ENCODE peak calls at places on chromosomes 11 and 22, in ten cellular contexts. Y is sigmoid colon, N is SK-N-SH, J is suprapubic skin, M is transverse colon, V is K562, R is spleen, S is breast epithelium, K is H1, U is prostate gland. F is an unnamed sample. For H3K4me1, the result is how much of the 10 kb centered on the place peaks cover.

GRCh38 chr22:47228767-47229166 is 466.3 kb downstream of the TBC1D22A start:
- DNase-seq in Y (no peak), N (no peak), J (no peak), M (no peak), V (no peak), R (no peak), S (no peak), K (no peak), U (no peak), F (no peak)

GRCh38 chr11:14882196-14882595 is 9.8 kb downstream of the CYP2R1 start:
- DNase-seq in Y (no peak), N (no peak), J (no peak), M (no peak), V (no peak), R (no peak), S (no peak), K (no peak), U (no peak), F (no peak)

GRCh38 chr11:72208281-72208680 is 8.3 kb upstream of the FOLR2 start:
- DNase-seq in Y (no peak), N (no peak), J (peak), M (no peak), V (no peak), R (no peak), S (no peak), K (no peak), U (no peak), F (peak)

GRCh38 chr22:19851291-19852176 is 3.1 kb downstream of the GNB1L start:
- DNase-seq in Y (no peak), N (no peak), J (no peak), M (no peak), V (no peak), R (no peak), S (no peak), K (no peak), U (no peak), F (no peak)

GRCh38 chr11:34327804-34328631 is 29.8 kb downstream of the ABTB2 start:
- DNase-seq in Y (peak), N (no peak), J (no peak), M (no peak), V (no peak), R (no peak), S (no peak), K (no peak), U (no peak), F (no peak)

GRCh38 chr11:122392508-122392907 is 263.0 kb upstream of the UBASH3B start:
- DNase-seq in Y (no peak), N (no peak), J (no peak), M (no peak), V (no peak), R (no peak), S (no peak), K (no peak), U (no peak), F (no peak)

GRCh38 chr22:42154731-42155543 is 24.3 kb upstream of the CYP2D6 start:
- DNase-seq in Y (no peak), N (no peak), J (no peak), M (no peak), V (no peak), R (no peak), S (no peak), K (no peak), U (no peak), F (no peak)

GRCh38 chr22:45268167-45268957 is 16.4 kb upstream of the UPK3A start:
- DNase-seq in Y (no peak), N (peak), J (peak), M (peak), V (no peak), R (peak), S (no peak), K (peak), U (no peak), F (peak)

GRCh38 chr22:49951986-49952896 is 8.3 kb upstream of the PIM3 start:
- DNase-seq in Y (no peak), N (no peak), J (no peak), M (no peak), V (no peak), R (no peak), S (no peak), K (no peak), U (no peak), F (no peak)

GRCh38 chr22:31980628-31981027 is 36.3 kb downstream of the YWHAH start:
- DNase-seq in Y (no peak), N (no peak), J (no peak), M (no peak), V (no peak), R (no peak), S (no peak), K (no peak), U (no peak), F (no peak)

GRCh38 chr11:13944016-13944415 is 18.5 kb upstream of the SPON1 start:
- DNase-seq in Y (no peak), N (no peak), J (no peak), M (no peak), V (no peak), R (no peak), S (no peak), K (no peak), U (no peak), F (no peak)

GRCh38 chr11:9906043-9906791 is 242.3 kb downstream of the SWAP70 start:
- DNase-seq in Y (no peak), N (no peak), J (no peak), M (no peak), V (no peak), R (no peak), S (peak), K (no peak), U (peak), F (no peak)

GRCh38 chr11:44617671-44618461 is 52.4 kb downstream of the CD82 start:
- DNase-seq in Y (peak), N (no peak), J (peak), M (peak), V (no peak), R (peak), S (no peak), K (no peak), U (no peak), F (no peak)

GRCh38 chr11:44978961-44979331 is 28.3 kb upstream of the TP53I11 start:
- DNase-seq in Y (no peak), N (no peak), J (no peak), M (peak), V (no peak), R (peak), S (peak), K (no peak), U (peak), F (peak)

GRCh38 chr11:93432247-93432646 is 101.7 kb downstream of the DEUP1 start:
- DNase-seq in Y (no peak), N (no peak), J (no peak), M (no peak), V (no peak), R (no peak), S (no peak), K (no peak), U (no peak), F (no peak)

GRCh38 chr22:28703436-28703835 is 23.8 kb upstream of the TTC28 start:
- DNase-seq in Y (no peak), N (no peak), J (no peak), M (no peak), V (no peak), R (no peak), S (no peak), K (no peak), U (no peak), F (no peak)

GRCh38 chr22:44442186-44442465 is 55.9 kb downstream of the RTL6 start:
- DNase-seq in Y (no peak), N (no peak), J (no peak), M (no peak), V (no peak), R (peak), S (no peak), K (no peak), U (no peak), F (no peak)

GRCh38 chr11:128603752-128604472 is 16.6 kb upstream of the ETS1 start:
- DNase-seq in Y (no peak), N (no peak), J (no peak), M (no peak), V (no peak), R (no peak), S (no peak), K (no peak), U (no peak), F (no peak)

GRCh38 chr22:45887202-45888131 is 89.5 kb downstream of the WNT7B start:
- DNase-seq in Y (peak), N (no peak), J (peak), M (no peak), V (no peak), R (peak), S (peak), K (no peak), U (peak), F (peak)

GRCh38 chr11:1472180-1473005 is 14.2 kb downstream of the MOB2 start:
- DNase-seq in Y (peak), N (no peak), J (peak), M (no peak), V (no peak), R (peak), S (no peak), K (no peak), U (no peak), F (no peak)

GRCh38 chr11:1469287-1469910 is 17.2 kb downstream of the MOB2 start:
- DNase-seq in Y (no peak), N (no peak), J (no peak), M (no peak), V (no peak), R (no peak), S (no peak), K (no peak), U (no peak), F (no peak)

GRCh38 chr11:1469911-1470680 is 16.5 kb downstream of the MOB2 start:
- DNase-seq in Y (no peak), N (no peak), J (no peak), M (no peak), V (no peak), R (peak), S (no peak), K (no peak), U (no peak), F (no peak)

GRCh38 chr11:1471736-1472135 is 14.8 kb downstream of the MOB2 start:
- DNase-seq in Y (peak), N (no peak), J (peak), M (no peak), V (no peak), R (peak), S (no peak), K (no peak), U (no peak), F (no peak)

GRCh38 chr11:1470681-1471611 is 15.6 kb downstream of the MOB2 start:
- DNase-seq in Y (peak), N (no peak), J (peak), M (no peak), V (no peak), R (peak), S (no peak), K (no peak), U (no peak), F (no peak)
- TF ChIP-seq POLR2AphosphoS5 in Y (peak), N (no peak), J (no peak), M (no peak), V (no peak), R (no peak), S (no peak), K (no peak), U (no peak), F (no peak)

GRCh38 chr11:102447941-102448868 is 4.4 kb downstream of the TMEM123 start:
- DNase-seq in Y (no peak), N (no peak), J (no peak), M (no peak), V (no peak), R (no peak), S (no peak), K (no peak), U (no peak), F (no peak)
- H3K4me1 ChIP-seq in Y (under half), N (under half), J (under half), M (under half), V (under half), R (half or more), S (under half), K (under half), U (under half), F (under half)

GRCh38 chr11:117849781-117850414 is 25.4 kb upstream of the FXYD2 start:
- DNase-seq in Y (no peak), N (no peak), J (no peak), M (no peak), V (no peak), R (no peak), S (peak), K (no peak), U (no peak), F (no peak)

GRCh38 chr11:117851091-117851490 is 25.4 kb downstream of the FXYD6 start:
- DNase-seq in Y (peak), N (no peak), J (no peak), M (no peak), V (no peak), R (no peak), S (no peak), K (no peak), U (no peak), F (no peak)

GRCh38 chr11:117855452-117855851 is 21.0 kb downstream of the FXYD6 start:
- DNase-seq in Y (peak), N (no peak), J (peak), M (no peak), V (no peak), R (no peak), S (no peak), K (no peak), U (no peak), F (peak)

GRCh38 chr11:117852309-117852708 is 24.1 kb downstream of the FXYD6 start:
- DNase-seq in Y (no peak), N (no peak), J (no peak), M (no peak), V (no peak), R (no peak), S (no peak), K (no peak), U (no peak), F (no peak)

DNA sequence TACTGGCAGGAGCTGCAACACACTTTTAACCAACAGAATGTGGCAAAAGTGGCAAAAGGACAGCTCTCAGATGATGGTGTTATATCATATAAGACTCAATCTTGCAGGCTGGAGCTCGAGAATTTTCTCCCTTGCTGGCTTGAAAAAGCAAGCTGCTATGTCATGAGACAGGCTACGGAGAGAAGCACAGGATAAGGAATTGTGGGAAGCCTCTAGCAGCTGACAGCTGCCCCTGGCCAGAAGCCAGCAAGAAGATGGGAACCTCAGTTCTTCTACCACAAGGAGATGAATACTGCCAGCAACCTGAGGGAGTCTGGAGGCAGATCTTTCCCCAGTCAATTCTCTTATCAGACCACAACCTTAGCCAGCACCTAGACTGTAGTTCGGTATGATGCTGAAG is 24.6 kb downstream of the FXYD6 start:
- DNase-seq in Y (peak), N (no peak), J (no peak), M (no peak), V (no peak), R (no peak), S (peak), K (no peak), U (no peak), F (peak)
- H3K27ac ChIP-seq in Y (no peak), N (no peak), J (no peak), M (peak), V (no peak), R (no peak), S (no peak), K (no peak), U (no peak), F (peak)

DNA sequence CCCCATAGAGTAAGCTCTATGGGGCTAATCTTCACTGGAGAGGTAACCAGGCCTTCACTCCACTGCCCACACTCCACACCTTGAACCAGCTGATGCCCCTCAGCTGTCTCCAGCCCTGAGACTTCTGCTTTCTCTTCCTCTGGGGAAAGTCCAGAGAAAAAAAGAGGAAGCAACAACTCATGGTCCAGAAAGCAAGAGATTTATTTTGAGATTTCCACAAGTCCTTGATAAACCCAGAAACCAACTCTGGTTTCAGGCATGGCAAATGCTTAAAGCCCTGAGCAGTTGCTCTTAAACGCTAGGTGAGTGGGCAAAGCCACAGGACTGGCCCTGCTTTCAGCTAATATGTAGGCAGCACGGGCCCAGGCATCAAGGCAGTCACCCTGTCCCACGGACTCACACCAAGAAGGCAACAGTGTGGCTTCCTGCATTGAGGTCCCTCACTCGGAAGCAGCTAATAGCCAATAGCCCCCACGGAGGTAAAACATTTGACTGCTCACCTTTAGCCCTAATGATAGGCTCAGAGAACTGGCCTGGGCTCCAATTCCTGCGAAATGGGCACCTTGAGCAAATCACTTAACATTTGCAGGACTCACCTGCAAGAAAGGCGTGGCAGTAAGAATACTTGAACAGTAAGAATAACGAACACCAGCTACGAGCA is 4.3 kb downstream of the CYB561A3 start:
- DNase-seq in Y (no peak), N (no peak), J (no peak), M (no peak), V (no peak), R (peak), S (no peak), K (no peak), U (no peak), F (no peak)
- TF ChIP-seq POLR2AphosphoS5 in Y (no peak), N (no peak), J (no peak), M (no peak), V (no peak), R (peak), S (no peak), K (no peak), U (no peak), F (no peak)

DNA sequence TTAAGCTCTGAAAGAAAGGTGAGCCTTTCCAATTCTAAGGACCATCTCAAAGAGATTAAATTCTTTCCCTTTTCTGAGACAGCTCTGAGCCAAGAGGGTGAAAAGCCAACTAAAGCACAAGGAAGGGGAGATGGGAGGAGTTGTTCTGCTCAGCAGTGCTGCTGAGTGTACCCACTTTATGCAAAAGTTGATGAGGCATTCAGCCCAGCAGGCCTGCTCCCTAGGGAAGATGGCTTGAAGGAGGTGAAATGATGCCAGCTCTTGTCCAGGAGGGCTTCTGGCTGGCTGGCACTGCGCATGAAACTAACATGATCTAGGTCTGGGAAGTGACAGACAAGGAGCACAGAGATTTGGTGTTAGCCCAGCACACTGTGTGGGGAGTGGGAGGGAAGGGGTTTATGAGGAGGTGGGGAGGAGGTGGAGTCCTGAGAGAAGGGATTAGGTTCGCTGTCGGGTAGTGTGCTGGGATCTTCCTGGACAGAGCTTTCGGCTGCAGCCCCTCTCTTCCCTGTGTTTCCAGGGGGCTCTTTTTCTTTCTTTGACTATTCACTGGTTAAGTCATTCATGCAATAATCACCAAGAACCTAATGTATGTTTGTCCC is 225.5 kb upstream of the NARS2 start:
- DNase-seq in Y (no peak), N (no peak), J (no peak), M (no peak), V (no peak), R (no peak), S (no peak), K (no peak), U (no peak), F (no peak)
- H3K4me1 ChIP-seq in Y (under half), N (under half), J (under half), M (under half), V (under half), R (under half), S (under half), K (under half), U (under half), F (under half)

GRCh38 chr11:15936011-15936410 is 420.3 kb downstream of the SOX6 start:
- DNase-seq in Y (no peak), N (no peak), J (no peak), M (no peak), V (no peak), R (no peak), S (no peak), K (peak), U (no peak), F (no peak)
- H3K27ac ChIP-seq in Y (no peak), N (no peak), J (no peak), M (peak), V (no peak), R (no peak), S (no peak), K (no peak), U (no peak), F (no peak)

DNA sequence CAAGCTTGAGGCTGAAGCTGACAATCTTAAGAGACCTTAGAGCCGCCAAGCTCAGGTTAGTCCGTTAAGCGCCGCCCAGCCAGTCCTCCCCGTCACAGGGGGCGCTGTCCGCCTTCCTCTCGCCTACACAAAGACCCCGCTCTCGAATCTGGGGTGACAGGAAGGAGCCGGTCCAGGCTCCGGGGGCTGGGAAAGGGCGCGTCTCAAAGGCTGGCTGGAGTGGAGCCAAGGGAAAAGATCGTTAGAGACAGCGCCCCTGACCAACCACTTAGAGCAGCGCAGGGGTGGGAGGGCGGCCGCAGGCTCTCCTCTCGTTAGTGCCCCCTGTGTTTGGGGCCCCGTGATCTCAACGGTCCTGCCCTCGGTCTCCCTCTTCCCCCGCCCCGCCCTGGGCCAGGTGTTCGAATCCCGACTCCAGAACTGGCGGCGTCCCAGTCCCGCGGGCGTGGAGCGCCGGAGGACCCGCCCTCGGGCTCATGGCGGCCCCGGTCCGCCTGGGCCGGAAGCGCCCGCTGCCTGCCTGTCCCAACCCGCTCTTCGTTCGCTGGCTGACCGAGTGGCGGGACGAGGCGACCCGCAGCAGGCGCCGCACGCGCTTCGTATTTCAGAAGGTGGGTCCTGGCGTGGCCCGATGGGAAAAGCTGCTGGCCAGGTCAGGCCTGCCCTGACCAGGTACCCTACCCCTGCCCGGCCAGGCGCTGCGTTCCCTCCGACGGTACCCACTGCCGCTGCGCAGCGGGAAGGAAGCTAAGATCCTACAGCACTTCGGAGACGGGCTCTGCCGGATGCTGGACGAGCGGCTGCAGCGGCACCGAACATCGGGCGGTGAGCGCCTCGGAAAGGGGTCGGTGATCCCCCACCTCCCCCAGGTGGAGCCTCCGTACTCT is at the start of gene MUS81:
- DNase-seq in Y (peak), N (peak), J (peak), M (peak), V (peak), R (peak), S (peak), K (peak), U (peak), F (peak)
- TF ChIP-seq POLR2AphosphoS5 in Y (peak), N (peak), J (peak), M (peak), V (peak), R (peak), S (peak), K (no peak), U (peak), F (peak)

GRCh38 chr11:105713696-105714095 is 103.8 kb downstream of the GRIA4 start:
- DNase-seq in Y (no peak), N (no peak), J (no peak), M (no peak), V (no peak), R (no peak), S (no peak), K (no peak), U (no peak), F (no peak)
- H3K4me1 ChIP-seq in Y (under half), N (under half), J (under half), M (under half), V (under half), R (under half), S (under half), K (under half), U (under half), F (under half)

GRCh38 chr11:2912498-2912897 is 16.7 kb downstream of the PHLDA2 start:
- DNase-seq in Y (no peak), N (peak), J (no peak), M (peak), V (peak), R (no peak), S (peak), K (no peak), U (peak), F (peak)
- H3K27ac ChIP-seq in Y (no peak), N (peak), J (peak), M (peak), V (peak), R (no peak), S (peak), K (no peak), U (peak), F (peak)

F was measured in stomach.